ENCODE peak calls at places on chromosomes 13 and 19, in seven cellular contexts. One of them, this sample, is unnamed.

GRCh38 chr19:33408538-33408937 is 35.0 kb downstream of the CEBPG start:
- DNase-seq in heart right ventricle: no peak
- DNase-seq in Peyer's patch: no peak
- DNase-seq in CD8-positive, alpha-beta memory T cell: no peak
- DNase-seq in CD8-positive, alpha-beta T cell: no peak
- DNase-seq in prostate gland: no peak
- DNase-seq in tibial artery: no peak
- DNase-seq in this sample: peak; percentile 13

GRCh38 chr19:13764821-13765394 is 586 bp downstream of the MRI1 start:
- DNase-seq in heart right ventricle: no peak
- DNase-seq in Peyer's patch: peak; percentile 59
- DNase-seq in CD8-positive, alpha-beta memory T cell: peak; percentile 37
- DNase-seq in CD8-positive, alpha-beta T cell: no peak
- DNase-seq in prostate gland: no peak
- DNase-seq in tibial artery: no peak
- DNase-seq in this sample: peak; percentile 84

GRCh38 chr19:4326215-4326836 is 12.3 kb downstream of the STAP2 start:
- DNase-seq in heart right ventricle: no peak
- DNase-seq in Peyer's patch: no peak
- DNase-seq in CD8-positive, alpha-beta memory T cell: no peak
- DNase-seq in CD8-positive, alpha-beta T cell: no peak
- DNase-seq in prostate gland: no peak
- DNase-seq in tibial artery: no peak
- DNase-seq in this sample: no peak

GRCh38 chr13:76019421-76020044 is 383.4 kb downstream of the LMO7 start:
- DNase-seq in heart right ventricle: peak; percentile 4
- DNase-seq in Peyer's patch: no peak
- DNase-seq in CD8-positive, alpha-beta memory T cell: no peak
- DNase-seq in CD8-positive, alpha-beta T cell: no peak
- DNase-seq in prostate gland: no peak
- DNase-seq in tibial artery: no peak
- DNase-seq in this sample: no peak

GRCh38 chr19:7413629-7414028 is 64.9 kb downstream of the ARHGEF18 start:
- DNase-seq in heart right ventricle: no peak
- DNase-seq in Peyer's patch: no peak
- DNase-seq in CD8-positive, alpha-beta memory T cell: no peak
- DNase-seq in CD8-positive, alpha-beta T cell: no peak
- DNase-seq in prostate gland: no peak
- DNase-seq in tibial artery: no peak
- DNase-seq in this sample: no peak

GRCh38 chr19:10699650-10700335 is 1.4 kb upstream of the QTRT1 start:
- DNase-seq in heart right ventricle: no peak
- DNase-seq in Peyer's patch: peak; percentile 87
- DNase-seq in CD8-positive, alpha-beta memory T cell: peak; percentile 56
- DNase-seq in CD8-positive, alpha-beta T cell: peak; percentile 56
- DNase-seq in prostate gland: peak; percentile 52
- DNase-seq in tibial artery: no peak
- DNase-seq in this sample: no peak

GRCh38 chr19:14410775-14411134 is 8.4 kb downstream of the DDX39A start:
- DNase-seq in heart right ventricle: no peak
- DNase-seq in Peyer's patch: no peak
- DNase-seq in CD8-positive, alpha-beta memory T cell: no peak
- DNase-seq in CD8-positive, alpha-beta T cell: no peak
- DNase-seq in prostate gland: no peak
- DNase-seq in tibial artery: no peak
- DNase-seq in this sample: no peak

GRCh38 chr13:96650301-96650886 is 343.9 kb downstream of the OXGR1 start:
- DNase-seq in heart right ventricle: no peak
- DNase-seq in Peyer's patch: no peak
- DNase-seq in CD8-positive, alpha-beta memory T cell: no peak
- DNase-seq in CD8-positive, alpha-beta T cell: no peak
- DNase-seq in prostate gland: no peak
- DNase-seq in tibial artery: no peak
- DNase-seq in this sample: no peak

GRCh38 chr19:4328243-4328990 is 10.2 kb downstream of the STAP2 start:
- DNase-seq in heart right ventricle: peak; percentile 89
- DNase-seq in Peyer's patch: peak; percentile 97
- DNase-seq in CD8-positive, alpha-beta memory T cell: peak; percentile 89
- DNase-seq in CD8-positive, alpha-beta T cell: peak; percentile 99
- DNase-seq in prostate gland: peak; percentile 36
- DNase-seq in tibial artery: peak; percentile 66
- DNase-seq in this sample: peak; percentile 91

GRCh38 chr13:26498524-26499208 is 58.8 kb upstream of the WASF3 start:
- DNase-seq in heart right ventricle: no peak
- DNase-seq in Peyer's patch: no peak
- DNase-seq in CD8-positive, alpha-beta memory T cell: no peak
- DNase-seq in CD8-positive, alpha-beta T cell: no peak
- DNase-seq in prostate gland: no peak
- DNase-seq in tibial artery: no peak
- DNase-seq in this sample: no peak

GRCh38 chr19:44903602-44904425 is 1.8 kb upstream of the APOE start:
- DNase-seq in heart right ventricle: peak; percentile 58
- DNase-seq in Peyer's patch: peak; percentile 90
- DNase-seq in CD8-positive, alpha-beta memory T cell: peak; percentile 65
- DNase-seq in CD8-positive, alpha-beta T cell: peak; percentile 65
- DNase-seq in prostate gland: peak; percentile 42
- DNase-seq in tibial artery: peak; percentile 64
- DNase-seq in this sample: peak; percentile 75

GRCh38 chr19:2328401-2329161 is at the start of the genes LSM7 and SPPL2B:
- DNase-seq in heart right ventricle: peak; percentile 90
- DNase-seq in Peyer's patch: peak; percentile 96
- DNase-seq in CD8-positive, alpha-beta memory T cell: peak; percentile 91
- DNase-seq in CD8-positive, alpha-beta T cell: peak; percentile 90
- DNase-seq in prostate gland: peak; percentile 86
- DNase-seq in tibial artery: peak; percentile 88
- DNase-seq in this sample: peak; percentile 97

GRCh38 chr13:45468676-45469075 is 3.9 kb downstream of the COG3 start:
- DNase-seq in heart right ventricle: no peak
- DNase-seq in Peyer's patch: no peak
- DNase-seq in CD8-positive, alpha-beta memory T cell: no peak
- DNase-seq in CD8-positive, alpha-beta T cell: no peak
- DNase-seq in prostate gland: peak; percentile 30
- DNase-seq in tibial artery: no peak
- DNase-seq in this sample: no peak

GRCh38 chr13:114067381-114067885 is 65.0 kb downstream of the RASA3 start:
- DNase-seq in heart right ventricle: no peak
- DNase-seq in Peyer's patch: no peak
- DNase-seq in CD8-positive, alpha-beta memory T cell: no peak
- DNase-seq in CD8-positive, alpha-beta T cell: no peak
- DNase-seq in prostate gland: no peak
- DNase-seq in tibial artery: peak; percentile 18
- DNase-seq in this sample: peak; percentile 70

GRCh38 chr13:110920038-110920437 is 5.2 kb upstream of the ANKRD10 start:
- DNase-seq in heart right ventricle: no peak
- DNase-seq in Peyer's patch: no peak
- DNase-seq in CD8-positive, alpha-beta memory T cell: no peak
- DNase-seq in CD8-positive, alpha-beta T cell: no peak
- DNase-seq in prostate gland: no peak
- DNase-seq in tibial artery: no peak
- DNase-seq in this sample: no peak

GRCh38 chr13:47081850-47082249 is 185.0 kb upstream of the HTR2A start:
- DNase-seq in heart right ventricle: no peak
- DNase-seq in Peyer's patch: no peak
- DNase-seq in CD8-positive, alpha-beta memory T cell: no peak
- DNase-seq in CD8-positive, alpha-beta T cell: no peak
- DNase-seq in prostate gland: no peak
- DNase-seq in tibial artery: no peak
- DNase-seq in this sample: no peak

GRCh38 chr19:30686252-30686762 is 314.1 kb downstream of the ZNF536 start:
- DNase-seq in heart right ventricle: no peak
- DNase-seq in Peyer's patch: no peak
- DNase-seq in CD8-positive, alpha-beta memory T cell: no peak
- DNase-seq in CD8-positive, alpha-beta T cell: no peak
- DNase-seq in prostate gland: no peak
- DNase-seq in tibial artery: no peak
- DNase-seq in this sample: no peak

GRCh38 chr19:33953592-33953991 is 156.9 kb downstream of the KCTD15 start:
- DNase-seq in heart right ventricle: no peak
- DNase-seq in Peyer's patch: no peak
- DNase-seq in CD8-positive, alpha-beta memory T cell: no peak
- DNase-seq in CD8-positive, alpha-beta T cell: no peak
- DNase-seq in prostate gland: no peak
- DNase-seq in tibial artery: no peak
- DNase-seq in this sample: no peak

GRCh38 chr19:50328257-50329145 is 676 bp downstream of the KCNC3 start:
- DNase-seq in heart right ventricle: no peak
- DNase-seq in Peyer's patch: no peak
- DNase-seq in CD8-positive, alpha-beta memory T cell: no peak
- DNase-seq in CD8-positive, alpha-beta T cell: no peak
- DNase-seq in prostate gland: no peak
- DNase-seq in tibial artery: no peak
- DNase-seq in this sample: peak; percentile 77

GRCh38 chr13:32165791-32166190 is 134.2 kb downstream of the FRY start:
- DNase-seq in heart right ventricle: peak; percentile 67
- DNase-seq in Peyer's patch: no peak
- DNase-seq in CD8-positive, alpha-beta memory T cell: no peak
- DNase-seq in CD8-positive, alpha-beta T cell: no peak
- DNase-seq in prostate gland: no peak
- DNase-seq in tibial artery: peak; percentile 59
- DNase-seq in this sample: no peak

GRCh38 chr13:30422056-30422914 is at the start of gene UBE2L5:
- DNase-seq in heart right ventricle: peak; percentile 73
- DNase-seq in Peyer's patch: peak; percentile 86
- DNase-seq in CD8-positive, alpha-beta memory T cell: peak; percentile 62
- DNase-seq in CD8-positive, alpha-beta T cell: peak; percentile 58
- DNase-seq in prostate gland: peak; percentile 82
- DNase-seq in tibial artery: peak; percentile 74
- DNase-seq in this sample: peak; percentile 85

GRCh38 chr13:108961542-108962125 is 332.2 kb downstream of the MYO16 start:
- DNase-seq in heart right ventricle: no peak
- DNase-seq in Peyer's patch: peak; percentile 57
- DNase-seq in CD8-positive, alpha-beta memory T cell: peak; percentile 47
- DNase-seq in CD8-positive, alpha-beta T cell: no peak
- DNase-seq in prostate gland: no peak
- DNase-seq in tibial artery: no peak
- DNase-seq in this sample: no peak

GRCh38 chr19:2209408-2209807 is 26.7 kb downstream of the PLEKHJ1 start:
- DNase-seq in heart right ventricle: no peak
- DNase-seq in Peyer's patch: no peak
- DNase-seq in CD8-positive, alpha-beta memory T cell: no peak
- DNase-seq in CD8-positive, alpha-beta T cell: no peak
- DNase-seq in prostate gland: no peak
- DNase-seq in tibial artery: no peak
- DNase-seq in this sample: no peak

GRCh38 chr19:43524922-43525835 is 1.8 kb downstream of the ETHE1 start:
- DNase-seq in heart right ventricle: peak; percentile 25
- DNase-seq in Peyer's patch: peak; percentile 89
- DNase-seq in CD8-positive, alpha-beta memory T cell: peak; percentile 44
- DNase-seq in CD8-positive, alpha-beta T cell: peak; percentile 21
- DNase-seq in prostate gland: peak; percentile 66
- DNase-seq in tibial artery: peak; percentile 82
- DNase-seq in this sample: peak; percentile 77

GRCh38 chr13:51154029-51154555 is 43.0 kb upstream of the C13orf42 start:
- DNase-seq in heart right ventricle: no peak
- DNase-seq in Peyer's patch: no peak
- DNase-seq in CD8-positive, alpha-beta memory T cell: no peak
- DNase-seq in CD8-positive, alpha-beta T cell: no peak
- DNase-seq in prostate gland: no peak
- DNase-seq in tibial artery: no peak
- DNase-seq in this sample: no peak

GRCh38 chr13:41344358-41344757 is 33.3 kb downstream of the NAA16 start:
- DNase-seq in heart right ventricle: no peak
- DNase-seq in Peyer's patch: no peak
- DNase-seq in CD8-positive, alpha-beta memory T cell: no peak
- DNase-seq in CD8-positive, alpha-beta T cell: no peak
- DNase-seq in prostate gland: no peak
- DNase-seq in tibial artery: no peak
- DNase-seq in this sample: no peak

GRCh38 chr19:58086825-58087710 is 11.0 kb downstream of the ZSCAN18 start:
- DNase-seq in heart right ventricle: no peak
- DNase-seq in Peyer's patch: no peak
- DNase-seq in CD8-positive, alpha-beta memory T cell: no peak
- DNase-seq in CD8-positive, alpha-beta T cell: no peak
- DNase-seq in prostate gland: no peak
- DNase-seq in tibial artery: no peak
- DNase-seq in this sample: no peak

GRCh38 chr13:99370476-99371272 is 63.5 kb upstream of the GPR183 start:
- DNase-seq in heart right ventricle: no peak
- DNase-seq in Peyer's patch: peak; percentile 40
- DNase-seq in CD8-positive, alpha-beta memory T cell: no peak
- DNase-seq in CD8-positive, alpha-beta T cell: no peak
- DNase-seq in prostate gland: no peak
- DNase-seq in tibial artery: no peak
- DNase-seq in this sample: no peak

GRCh38 chr13:40453666-40454030 is 212.8 kb downstream of the FOXO1 start:
- DNase-seq in heart right ventricle: no peak
- DNase-seq in Peyer's patch: peak; percentile 34
- DNase-seq in CD8-positive, alpha-beta memory T cell: no peak
- DNase-seq in CD8-positive, alpha-beta T cell: no peak
- DNase-seq in prostate gland: no peak
- DNase-seq in tibial artery: no peak
- DNase-seq in this sample: no peak

GRCh38 chr19:18104793-18105131 is 7.2 kb downstream of the MAST3 start:
- DNase-seq in heart right ventricle: no peak
- DNase-seq in Peyer's patch: no peak
- DNase-seq in CD8-positive, alpha-beta memory T cell: no peak
- DNase-seq in CD8-positive, alpha-beta T cell: no peak
- DNase-seq in prostate gland: no peak
- DNase-seq in tibial artery: no peak
- DNase-seq in this sample: no peak
- H3K27ac ChIP-seq in heart right ventricle: peak overlapping the region; percentile 33
- H3K27ac ChIP-seq in Peyer's patch: peak overlapping the region; percentile 55
- H3K27ac ChIP-seq in CD8-positive, alpha-beta memory T cell: no peak overlapping the region
- H3K27ac ChIP-seq in CD8-positive, alpha-beta T cell: peak overlapping the region; percentile 50
- H3K27ac ChIP-seq in prostate gland: no peak overlapping the region
- H3K27ac ChIP-seq in tibial artery: peak overlapping the region; percentile 85
- H3K27ac ChIP-seq in this sample: peak overlapping the region; percentile 31

DNA sequence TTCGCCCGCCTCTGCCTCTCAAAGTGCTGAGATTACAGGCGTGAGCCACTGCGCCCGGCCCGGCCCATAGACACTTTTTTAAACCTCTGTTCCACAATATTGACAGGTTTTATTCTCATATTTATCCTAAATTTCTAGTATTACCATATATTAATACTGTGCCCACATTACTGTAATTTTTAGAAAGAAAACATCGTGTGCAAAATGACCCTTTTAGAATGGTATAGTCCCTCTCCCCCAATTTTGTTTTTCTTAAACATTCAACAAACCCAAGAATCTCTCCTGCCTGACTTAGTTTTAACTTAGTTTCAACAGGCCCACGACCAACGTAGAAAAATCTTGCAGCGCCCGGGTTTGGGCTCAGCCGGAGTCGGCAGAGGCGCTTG is 9.1 kb downstream of the CDX2 start:
- DNase-seq in heart right ventricle: no peak
- DNase-seq in Peyer's patch: no peak
- DNase-seq in CD8-positive, alpha-beta memory T cell: no peak
- DNase-seq in CD8-positive, alpha-beta T cell: no peak
- DNase-seq in prostate gland: no peak
- DNase-seq in tibial artery: no peak
- DNase-seq in this sample: no peak
- H3K4me3 ChIP-seq in heart right ventricle: peak overlapping the region; percentile 0
- H3K4me3 ChIP-seq in Peyer's patch: no peak overlapping the region
- H3K4me3 ChIP-seq in CD8-positive, alpha-beta memory T cell: no peak overlapping the region
- H3K4me3 ChIP-seq in CD8-positive, alpha-beta T cell: no peak overlapping the region
- H3K4me3 ChIP-seq in prostate gland: no peak overlapping the region
- H3K4me3 ChIP-seq in tibial artery: no peak overlapping the region
- H3K4me3 ChIP-seq in this sample: no peak overlapping the region

GRCh38 chr19:46487178-46487801 is 8.4 kb downstream of the PNMA8B start:
- DNase-seq in heart right ventricle: no peak
- DNase-seq in Peyer's patch: no peak
- DNase-seq in CD8-positive, alpha-beta memory T cell: no peak
- DNase-seq in CD8-positive, alpha-beta T cell: no peak
- DNase-seq in prostate gland: no peak
- DNase-seq in tibial artery: no peak
- DNase-seq in this sample: peak; percentile 48
- H3K27me3 ChIP-seq in heart right ventricle: peaks cover 59% of the 10 kb centered on the region
- H3K27me3 ChIP-seq in Peyer's patch: no peaks in the 10 kb centered on the region
- H3K27me3 ChIP-seq in CD8-positive, alpha-beta memory T cell: peaks cover 49% of the 10 kb centered on the region
- H3K27me3 ChIP-seq in CD8-positive, alpha-beta T cell: peaks cover 43% of the 10 kb centered on the region
- H3K27me3 ChIP-seq in prostate gland: no peaks in the 10 kb centered on the region
- H3K27me3 ChIP-seq in tibial artery: peaks cover 6% of the 10 kb centered on the region
- H3K27me3 ChIP-seq in this sample: no peaks in the 10 kb centered on the region

GRCh38 chr19:42325896-42326771 is 699 bp downstream of the MEGF8 start:
- DNase-seq in heart right ventricle: no peak
- DNase-seq in Peyer's patch: no peak
- DNase-seq in CD8-positive, alpha-beta memory T cell: peak; percentile 37
- DNase-seq in CD8-positive, alpha-beta T cell: peak; percentile 24
- DNase-seq in prostate gland: no peak
- DNase-seq in tibial artery: no peak
- DNase-seq in this sample: peak; percentile 63
- H3K27ac ChIP-seq in heart right ventricle: peak overlapping the region; percentile 89
- H3K27ac ChIP-seq in Peyer's patch: peak overlapping the region; percentile 74
- H3K27ac ChIP-seq in CD8-positive, alpha-beta memory T cell: peak overlapping the region; percentile 58
- H3K27ac ChIP-seq in CD8-positive, alpha-beta T cell: peak overlapping the region; percentile 56
- H3K27ac ChIP-seq in prostate gland: peak overlapping the region; percentile 75
- H3K27ac ChIP-seq in tibial artery: peak overlapping the region; percentile 70
- H3K27ac ChIP-seq in this sample: no peak overlapping the region